ENCODE peak calls at places on chromosome 1, in eight cellular contexts. One of them, this sample, is unnamed.

GRCh38 chr1:172826096-172826741 is 167.3 kb downstream of the FASLG start:
- DNase-seq in GM10248: no peak
- DNase-seq in lower lobe of right lung: no peak
- DNase-seq in CD8-positive, alpha-beta T cell: no peak
- DNase-seq in cardiac muscle cell: peak
- DNase-seq in upper lobe of right lung: no peak
- DNase-seq in body of pancreas: no peak
- DNase-seq in astrocyte of the spinal cord: peak
- DNase-seq in this sample: no peak

GRCh38 chr1:156128749-156129682 is 14.5 kb downstream of the LMNA start:
- DNase-seq in lower lobe of right lung: no peak
- DNase-seq in astrocyte of the spinal cord: peak
- DNase-seq in cardiac muscle cell: peak
- DNase-seq in CD8-positive, alpha-beta T cell: no peak
- DNase-seq in body of pancreas: no peak
- DNase-seq in upper lobe of right lung: no peak
- DNase-seq in GM10248: no peak
- DNase-seq in this sample: no peak

GRCh38 chr1:66311092-66311491 is 222.9 kb upstream of the SGIP1 start:
- DNase-seq in CD8-positive, alpha-beta T cell: no peak
- DNase-seq in GM10248: no peak
- DNase-seq in lower lobe of right lung: no peak
- DNase-seq in upper lobe of right lung: no peak
- DNase-seq in astrocyte of the spinal cord: no peak
- DNase-seq in cardiac muscle cell: peak
- DNase-seq in body of pancreas: no peak
- DNase-seq in this sample: no peak

GRCh38 chr1:53554592-53555305 is 95.5 kb downstream of the DMRTB1 start:
- DNase-seq in CD8-positive, alpha-beta T cell: no peak
- DNase-seq in lower lobe of right lung: peak
- DNase-seq in body of pancreas: no peak
- DNase-seq in GM10248: no peak
- DNase-seq in astrocyte of the spinal cord: no peak
- DNase-seq in upper lobe of right lung: peak
- DNase-seq in cardiac muscle cell: no peak
- DNase-seq in this sample: no peak

GRCh38 chr1:11838349-11839272 is 9.0 kb downstream of the NPPA start:
- DNase-seq in cardiac muscle cell: peak
- DNase-seq in upper lobe of right lung: peak
- DNase-seq in lower lobe of right lung: peak
- DNase-seq in astrocyte of the spinal cord: peak
- DNase-seq in body of pancreas: peak
- DNase-seq in GM10248: peak
- DNase-seq in CD8-positive, alpha-beta T cell: peak
- DNase-seq in this sample: peak

GRCh38 chr1:155951753-155952504 is 10.5 kb downstream of the RXFP4 start:
- DNase-seq in cardiac muscle cell: no peak
- DNase-seq in body of pancreas: no peak
- DNase-seq in CD8-positive, alpha-beta T cell: no peak
- DNase-seq in lower lobe of right lung: no peak
- DNase-seq in upper lobe of right lung: no peak
- DNase-seq in astrocyte of the spinal cord: no peak
- DNase-seq in GM10248: no peak
- DNase-seq in this sample: no peak

GRCh38 chr1:57831624-57832023 is 407.8 kb upstream of the DAB1 start:
- DNase-seq in astrocyte of the spinal cord: peak
- DNase-seq in lower lobe of right lung: no peak
- DNase-seq in upper lobe of right lung: no peak
- DNase-seq in cardiac muscle cell: peak
- DNase-seq in CD8-positive, alpha-beta T cell: no peak
- DNase-seq in GM10248: no peak
- DNase-seq in body of pancreas: no peak
- DNase-seq in this sample: no peak

GRCh38 chr1:172753964-172754363 is 95.1 kb downstream of the FASLG start:
- DNase-seq in GM10248: no peak
- DNase-seq in cardiac muscle cell: no peak
- DNase-seq in upper lobe of right lung: no peak
- DNase-seq in lower lobe of right lung: no peak
- DNase-seq in body of pancreas: no peak
- DNase-seq in astrocyte of the spinal cord: no peak
- DNase-seq in CD8-positive, alpha-beta T cell: no peak
- DNase-seq in this sample: no peak

DNA sequence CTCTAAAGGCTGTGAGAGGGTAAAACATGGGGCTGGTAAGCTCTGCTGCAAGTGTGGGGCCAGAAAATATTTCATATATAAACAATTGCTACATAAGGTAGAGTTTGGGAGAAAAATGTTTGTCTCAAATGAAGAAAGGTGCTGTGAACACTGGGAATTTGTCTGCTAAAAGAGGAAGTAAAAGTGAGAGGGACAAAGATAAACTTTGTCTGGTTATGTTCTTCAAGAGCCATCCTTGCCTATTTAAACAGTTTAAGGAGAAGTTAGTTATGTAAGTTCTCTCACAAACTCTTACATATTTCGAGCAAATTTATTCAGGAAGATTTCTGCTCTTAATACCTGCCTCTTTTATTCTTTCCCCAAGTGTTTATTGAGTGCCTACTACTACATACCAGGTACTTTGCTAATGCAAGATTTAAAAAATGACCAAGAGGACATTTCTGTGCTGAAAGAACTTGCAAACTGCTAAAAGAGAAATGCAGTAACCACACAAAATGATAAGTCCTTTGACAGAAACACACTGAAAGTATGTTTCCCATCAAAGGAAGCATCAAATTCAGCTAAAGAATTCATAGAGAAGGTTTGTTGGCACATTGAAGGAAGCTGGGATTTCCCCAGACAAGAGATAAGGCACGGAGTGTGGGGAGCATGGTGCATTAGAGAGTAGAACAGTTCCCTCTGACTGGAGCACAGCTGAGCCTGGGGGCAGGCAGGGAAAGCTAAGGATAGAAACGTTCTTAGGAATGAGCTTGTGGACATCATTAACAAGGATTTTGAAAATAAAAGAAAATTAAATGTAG is 549.1 kb downstream of the PTBP2 start:
- DNase-seq in cardiac muscle cell: peak
- DNase-seq in CD8-positive, alpha-beta T cell: no peak
- DNase-seq in upper lobe of right lung: no peak
- DNase-seq in astrocyte of the spinal cord: peak
- DNase-seq in lower lobe of right lung: no peak
- DNase-seq in body of pancreas: no peak
- DNase-seq in GM10248: no peak
- DNase-seq in this sample: no peak
- TF ChIP-seq CTCF in cardiac muscle cell: no peak
- TF ChIP-seq CTCF in CD8-positive, alpha-beta T cell: no peak
- TF ChIP-seq CTCF in upper lobe of right lung: no peak
- TF ChIP-seq CTCF in astrocyte of the spinal cord: no peak
- TF ChIP-seq CTCF in lower lobe of right lung: no peak
- TF ChIP-seq CTCF in body of pancreas: no peak
- TF ChIP-seq CTCF in GM10248: no peak
- TF ChIP-seq CTCF in this sample: no peak

DNA sequence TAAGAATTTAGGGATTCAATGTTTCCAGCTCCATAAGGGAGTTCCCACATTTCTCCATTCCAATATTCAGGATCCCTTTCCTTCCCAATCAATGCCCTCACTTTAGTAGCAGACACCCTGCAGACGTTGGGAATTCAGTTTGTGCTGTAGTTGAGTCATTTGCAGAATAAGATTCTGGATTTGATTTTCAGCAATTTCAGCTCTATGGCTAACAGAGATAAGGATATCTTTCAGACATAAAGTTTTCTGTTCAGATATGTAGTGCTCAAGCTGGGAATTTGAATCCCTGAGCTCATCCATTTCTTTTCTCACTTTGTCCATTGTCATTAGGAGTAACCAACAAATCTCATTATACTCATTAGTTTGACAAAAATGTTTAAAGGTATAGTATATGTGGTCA is 13.1 kb downstream of the MPZL1 start:
- DNase-seq in upper lobe of right lung: no peak
- DNase-seq in lower lobe of right lung: no peak
- DNase-seq in astrocyte of the spinal cord: no peak
- DNase-seq in body of pancreas: no peak
- DNase-seq in CD8-positive, alpha-beta T cell: no peak
- DNase-seq in GM10248: no peak
- DNase-seq in cardiac muscle cell: no peak
- DNase-seq in this sample: no peak
- TF ChIP-seq CTCF in upper lobe of right lung: no peak
- TF ChIP-seq CTCF in lower lobe of right lung: no peak
- TF ChIP-seq CTCF in astrocyte of the spinal cord: no peak
- TF ChIP-seq CTCF in body of pancreas: no peak
- TF ChIP-seq CTCF in CD8-positive, alpha-beta T cell: no peak
- TF ChIP-seq CTCF in GM10248: no peak
- TF ChIP-seq CTCF in cardiac muscle cell: no peak
- TF ChIP-seq CTCF in this sample: no peak

GRCh38 chr1:118225471-118225870 is 40.4 kb upstream of the SPAG17 start:
- DNase-seq in astrocyte of the spinal cord: no peak
- DNase-seq in cardiac muscle cell: no peak
- DNase-seq in body of pancreas: no peak
- DNase-seq in upper lobe of right lung: no peak
- DNase-seq in CD8-positive, alpha-beta T cell: no peak
- DNase-seq in lower lobe of right lung: no peak
- DNase-seq in GM10248: no peak
- DNase-seq in this sample: no peak

GRCh38 chr1:118219438-118219837 is 34.4 kb upstream of the SPAG17 start:
- DNase-seq in upper lobe of right lung: no peak
- DNase-seq in lower lobe of right lung: no peak
- DNase-seq in GM10248: no peak
- DNase-seq in cardiac muscle cell: no peak
- DNase-seq in astrocyte of the spinal cord: no peak
- DNase-seq in CD8-positive, alpha-beta T cell: no peak
- DNase-seq in body of pancreas: no peak
- DNase-seq in this sample: no peak

GRCh38 chr1:118223426-118223825 is 38.4 kb upstream of the SPAG17 start:
- DNase-seq in upper lobe of right lung: no peak
- DNase-seq in cardiac muscle cell: peak
- DNase-seq in astrocyte of the spinal cord: no peak
- DNase-seq in GM10248: no peak
- DNase-seq in CD8-positive, alpha-beta T cell: no peak
- DNase-seq in body of pancreas: no peak
- DNase-seq in lower lobe of right lung: no peak
- DNase-seq in this sample: no peak
- TF ChIP-seq CTCF in upper lobe of right lung: peak
- TF ChIP-seq CTCF in cardiac muscle cell: peak
- TF ChIP-seq CTCF in astrocyte of the spinal cord: peak
- TF ChIP-seq CTCF in GM10248: peak
- TF ChIP-seq CTCF in CD8-positive, alpha-beta T cell: no peak
- TF ChIP-seq CTCF in body of pancreas: no peak
- TF ChIP-seq CTCF in lower lobe of right lung: peak
- TF ChIP-seq CTCF in this sample: peak

GRCh38 chr1:28796321-28797213 is 15.4 kb upstream of the OPRD1 start:
- DNase-seq in cardiac muscle cell: peak
- DNase-seq in GM10248: no peak
- DNase-seq in upper lobe of right lung: no peak
- DNase-seq in astrocyte of the spinal cord: no peak
- DNase-seq in body of pancreas: no peak
- DNase-seq in lower lobe of right lung: no peak
- DNase-seq in CD8-positive, alpha-beta T cell: no peak
- DNase-seq in this sample: no peak
- TF ChIP-seq CTCF in cardiac muscle cell: no peak
- TF ChIP-seq CTCF in GM10248: no peak
- TF ChIP-seq CTCF in upper lobe of right lung: no peak
- TF ChIP-seq CTCF in astrocyte of the spinal cord: no peak
- TF ChIP-seq CTCF in body of pancreas: no peak
- TF ChIP-seq CTCF in lower lobe of right lung: no peak
- TF ChIP-seq CTCF in CD8-positive, alpha-beta T cell: no peak
- TF ChIP-seq CTCF in this sample: no peak

GRCh38 chr1:154404984-154405761 is at the start of gene IL6R:
- DNase-seq in body of pancreas: peak
- DNase-seq in astrocyte of the spinal cord: peak
- DNase-seq in cardiac muscle cell: peak
- DNase-seq in upper lobe of right lung: peak
- DNase-seq in CD8-positive, alpha-beta T cell: peak
- DNase-seq in GM10248: peak
- DNase-seq in lower lobe of right lung: peak
- DNase-seq in this sample: peak
- TF ChIP-seq CTCF in body of pancreas: peak
- TF ChIP-seq CTCF in astrocyte of the spinal cord: peak
- TF ChIP-seq CTCF in cardiac muscle cell: peak
- TF ChIP-seq CTCF in upper lobe of right lung: peak
- TF ChIP-seq CTCF in CD8-positive, alpha-beta T cell: peak
- TF ChIP-seq CTCF in GM10248: peak
- TF ChIP-seq CTCF in lower lobe of right lung: peak
- TF ChIP-seq CTCF in this sample: peak

DNA sequence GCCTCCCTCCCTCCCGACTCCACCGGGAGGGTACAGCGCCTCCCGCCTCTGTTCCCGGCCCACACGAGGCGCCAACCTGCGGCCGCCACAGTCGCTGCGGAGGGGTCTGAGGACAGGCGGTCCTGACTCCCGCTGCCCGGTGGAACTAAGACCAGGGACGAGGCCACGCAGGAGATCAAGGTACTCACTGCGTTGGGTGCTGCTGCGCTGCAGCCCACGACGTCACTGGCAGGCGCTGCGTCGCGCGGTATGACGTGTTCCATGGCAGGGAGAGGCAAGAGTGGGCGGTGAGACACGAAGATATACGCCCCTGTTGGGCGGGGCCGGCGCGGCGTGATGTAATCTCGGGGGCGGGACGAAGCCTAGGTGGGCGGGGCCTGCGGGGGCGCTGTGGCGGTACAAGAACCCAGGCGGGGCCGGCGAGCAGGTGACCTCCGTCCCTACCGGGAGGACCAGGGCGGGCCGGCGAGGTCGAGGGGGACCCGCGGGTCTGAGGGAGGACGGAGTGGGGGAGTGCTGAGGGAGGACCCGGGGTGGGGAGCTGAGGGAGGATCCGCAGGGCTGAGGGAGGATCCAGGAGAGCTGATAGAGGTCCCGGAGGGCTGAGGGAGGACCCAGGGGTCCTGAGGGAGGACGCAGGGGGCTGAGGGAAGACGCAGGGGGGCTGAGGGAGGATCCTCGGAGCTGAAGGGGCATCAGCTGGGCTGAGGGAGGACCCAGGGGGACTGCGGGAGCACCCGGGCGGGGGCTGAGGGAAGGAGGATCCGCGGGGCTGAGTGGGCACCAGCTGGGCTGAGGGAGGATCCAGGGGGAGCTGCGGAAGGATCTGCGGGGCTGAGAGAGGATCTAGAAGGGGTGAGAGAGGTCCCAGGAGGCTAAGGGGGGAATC is at the start of gene MRPL55:
- DNase-seq in astrocyte of the spinal cord: peak
- DNase-seq in lower lobe of right lung: peak
- DNase-seq in GM10248: peak
- DNase-seq in body of pancreas: peak
- DNase-seq in upper lobe of right lung: peak
- DNase-seq in CD8-positive, alpha-beta T cell: peak
- DNase-seq in cardiac muscle cell: peak
- DNase-seq in this sample: peak
- TF ChIP-seq CTCF in astrocyte of the spinal cord: peak
- TF ChIP-seq CTCF in lower lobe of right lung: no peak
- TF ChIP-seq CTCF in GM10248: no peak
- TF ChIP-seq CTCF in body of pancreas: no peak
- TF ChIP-seq CTCF in upper lobe of right lung: no peak
- TF ChIP-seq CTCF in CD8-positive, alpha-beta T cell: no peak
- TF ChIP-seq CTCF in cardiac muscle cell: no peak
- TF ChIP-seq CTCF in this sample: peak

DNA sequence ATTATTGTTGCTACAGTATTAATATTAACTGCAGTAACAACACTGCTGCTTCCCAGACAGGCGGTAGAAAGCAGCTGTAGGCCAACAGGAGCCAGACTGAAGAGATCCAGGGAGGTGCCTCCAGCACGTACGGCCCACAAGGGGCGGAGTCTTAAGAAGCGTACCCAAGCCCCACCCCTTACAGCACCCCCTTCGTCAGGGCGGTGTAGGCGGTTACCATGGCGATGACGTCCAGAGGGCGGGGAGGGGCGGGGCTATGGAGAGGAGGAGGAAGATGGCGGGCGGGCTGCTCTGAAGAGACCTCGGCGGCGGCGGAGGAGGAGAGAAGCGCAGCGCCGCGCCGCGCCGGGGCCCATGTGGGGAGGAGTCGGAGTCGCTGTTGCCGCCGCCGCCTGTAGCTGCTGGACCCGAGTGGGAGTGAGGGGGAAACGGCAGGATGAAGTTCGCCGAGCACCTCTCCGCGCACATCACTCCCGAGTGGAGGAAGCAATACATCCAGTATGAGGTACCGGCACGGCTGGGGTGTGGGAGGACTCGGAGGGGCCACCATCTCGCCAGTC is at the start of gene XPR1:
- DNase-seq in astrocyte of the spinal cord: peak
- DNase-seq in cardiac muscle cell: peak
- DNase-seq in body of pancreas: peak
- DNase-seq in lower lobe of right lung: peak
- DNase-seq in CD8-positive, alpha-beta T cell: peak
- DNase-seq in upper lobe of right lung: peak
- DNase-seq in GM10248: peak
- DNase-seq in this sample: peak
- TF ChIP-seq CTCF in astrocyte of the spinal cord: peak
- TF ChIP-seq CTCF in cardiac muscle cell: peak
- TF ChIP-seq CTCF in body of pancreas: no peak
- TF ChIP-seq CTCF in lower lobe of right lung: peak
- TF ChIP-seq CTCF in CD8-positive, alpha-beta T cell: no peak
- TF ChIP-seq CTCF in upper lobe of right lung: peak
- TF ChIP-seq CTCF in GM10248: peak
- TF ChIP-seq CTCF in this sample: peak